ENCODE peak calls at places on chromosomes 3 and 15, in ten cellular contexts. D is left ventricle myocardium inferior, Q is progenitor cell of endocrine pancreas, O is omental fat pad, R is endothelial cell, I is GM12865, K is Peyer's patch, M is psoas muscle, C is astrocyte of the spinal cord, W is PC-3. A is an unnamed sample.

GRCh38 chr15:24848050-24848449 is 106.7 kb upstream of the SNRPN start:
- DNase-seq in Q (peak), C (peak), I (no peak), W (peak), R (peak), M (peak), O (no peak), K (no peak), D (peak), A (no peak)

GRCh38 chr3:10982782-10983181 is 9.8 kb upstream of the SLC6A1 start:
- DNase-seq in I (no peak), R (no peak), Q (no peak), W (peak), O (no peak), M (no peak), C (no peak), D (no peak), K (no peak), A (no peak)

GRCh38 chr3:197686899-197687298 is 49.8 kb downstream of the RUBCN start:
- DNase-seq in D (no peak), C (no peak), M (no peak), I (no peak), K (no peak), Q (no peak), W (no peak), O (no peak), R (no peak), A (no peak)

GRCh38 chr3:2838533-2839157 is 271.5 kb downstream of the IL5RA start:
- DNase-seq in K (no peak), Q (no peak), C (no peak), O (no peak), D (no peak), R (no peak), W (no peak), I (no peak), M (no peak), A (no peak)

GRCh38 chr15:67945951-67946700 is 106.3 kb upstream of the RNU6-1 start:
- DNase-seq in D (no peak), R (peak), M (no peak), O (no peak), C (peak), K (no peak), Q (no peak), I (peak), W (peak), A (no peak)

GRCh38 chr3:108804437-108804836 is 18.1 kb upstream of the TRAT1 start:
- DNase-seq in W (peak), Q (no peak), R (no peak), O (no peak), D (no peak), C (no peak), I (no peak), K (no peak), M (no peak), A (no peak)

GRCh38 chr15:89243046-89243690 is 611 bp upstream of the FANCI start:
- DNase-seq in O (peak), I (no peak), C (no peak), K (no peak), W (no peak), R (no peak), D (no peak), Q (no peak), M (no peak), A (no peak)

GRCh38 chr3:57434041-57434440 is 110.1 kb downstream of the DNAH12 start:
- DNase-seq in O (no peak), C (peak), I (peak), Q (no peak), M (no peak), W (peak), D (no peak), R (no peak), K (no peak), A (no peak)

GRCh38 chr3:37937156-37937555 is 53.4 kb upstream of the VILL start:
- DNase-seq in W (no peak), R (no peak), O (no peak), D (no peak), Q (no peak), M (no peak), K (no peak), I (no peak), C (no peak), A (no peak)

GRCh38 chr15:65058394-65059368 is 9.1 kb downstream of the RASL12 start:
- DNase-seq in D (no peak), O (no peak), K (no peak), I (no peak), M (no peak), R (no peak), C (no peak), W (no peak), Q (no peak), A (no peak)

GRCh38 chr3:97487587-97487986 is 277.0 kb upstream of the ARL6 start:
- DNase-seq in D (no peak), O (no peak), K (no peak), W (no peak), Q (no peak), M (no peak), I (no peak), C (no peak), R (no peak), A (no peak)

GRCh38 chr3:51283421-51283820 is 101.7 kb upstream of the MANF start:
- DNase-seq in W (no peak), M (no peak), D (no peak), Q (no peak), R (no peak), O (no peak), I (no peak), C (peak), K (no peak), A (no peak)

GRCh38 chr3:81742581-81742980 is 18.9 kb downstream of the GBE1 start:
- DNase-seq in O (no peak), W (no peak), Q (no peak), K (no peak), C (no peak), D (no peak), M (no peak), R (no peak), I (no peak), A (no peak)

GRCh38 chr3:114706591-114707224 is 412.9 kb downstream of the TIGIT start:
- DNase-seq in D (no peak), W (peak), C (peak), I (peak), R (no peak), M (no peak), O (no peak), K (no peak), Q (no peak), A (peak)

GRCh38 chr15:100733088-100733487 is 130.7 kb downstream of the ASB7 start:
- DNase-seq in D (no peak), R (no peak), M (peak), K (no peak), W (peak), C (peak), I (no peak), Q (no peak), O (no peak), A (no peak)

GRCh38 chr3:182989566-182989965 is 9.2 kb upstream of the DCUN1D1 start:
- DNase-seq in R (no peak), C (no peak), O (no peak), Q (no peak), D (no peak), I (no peak), M (no peak), W (peak), K (no peak), A (no peak)

GRCh38 chr3:187181454-187182170 is 15.7 kb upstream of the RTP1 start:
- DNase-seq in R (no peak), O (no peak), W (peak), I (no peak), M (no peak), K (no peak), Q (no peak), C (no peak), D (no peak), A (no peak)

GRCh38 chr15:93146196-93146595 is 57.2 kb upstream of the RGMA start:
- DNase-seq in K (no peak), D (no peak), M (no peak), W (no peak), I (no peak), R (no peak), O (no peak), C (no peak), Q (no peak), A (no peak)

GRCh38 chr3:190697901-190698300 is 164.6 kb downstream of the GMNC start:
- DNase-seq in W (peak), O (no peak), I (no peak), D (no peak), Q (no peak), R (no peak), M (no peak), K (no peak), C (peak), A (no peak)

GRCh38 chr3:10292505-10293419 is at the start of gene GHRL:
- DNase-seq in W (no peak), O (no peak), D (no peak), R (no peak), I (peak), M (no peak), Q (no peak), K (no peak), C (no peak), A (peak)

GRCh38 chr3:14265246-14265962 is 86.8 kb downstream of the LSM3 start:
- DNase-seq in C (peak), R (no peak), I (peak), K (peak), Q (no peak), W (peak), M (no peak), O (no peak), D (no peak), A (no peak)

GRCh38 chr3:39638286-39638685 is 170.8 kb downstream of the MOBP start:
- DNase-seq in D (no peak), Q (no peak), I (no peak), O (no peak), W (no peak), C (no peak), R (no peak), M (no peak), K (no peak), A (no peak)

GRCh38 chr15:70474682-70475438 is 288.5 kb downstream of the UACA start:
- DNase-seq in O (peak), I (no peak), Q (no peak), R (no peak), M (peak), D (peak), W (peak), C (peak), K (peak), A (no peak)

GRCh38 chr15:62545392-62546227 is 380.5 kb upstream of the C2CD4B start:
- DNase-seq in O (no peak), W (peak), I (no peak), Q (no peak), M (peak), C (peak), R (no peak), D (no peak), K (no peak), A (no peak)

GRCh38 chr3:16841906-16842709 is 42.6 kb upstream of the PLCL2 start:
- DNase-seq in D (peak), M (peak), R (no peak), O (no peak), I (peak), K (peak), W (no peak), Q (no peak), C (no peak), A (peak)

GRCh38 chr3:44342191-44342790 is 3.7 kb downstream of the TCAIM start:
- DNase-seq in D (no peak), R (no peak), I (no peak), M (no peak), Q (no peak), K (no peak), C (peak), W (no peak), O (no peak), A (no peak)

GRCh38 chr15:70033529-70034140 is 64.1 kb downstream of the TLE3 start:
- DNase-seq in M (no peak), R (no peak), C (no peak), D (no peak), O (no peak), Q (no peak), W (no peak), I (no peak), K (peak), A (no peak)

GRCh38 chr3:64031540-64032533 is 8.5 kb upstream of the PSMD6 start:
- DNase-seq in M (no peak), K (no peak), D (no peak), Q (no peak), W (no peak), R (no peak), C (no peak), O (no peak), I (no peak), A (no peak)

GRCh38 chr15:93298901-93299300 is 209.9 kb upstream of the RGMA start:
- DNase-seq in M (peak), R (no peak), Q (no peak), W (no peak), I (no peak), C (no peak), D (no peak), K (peak), O (no peak), A (no peak)

GRCh38 chr3:46711305-46711704 is 6.4 kb downstream of the PRSS50 start:
- DNase-seq in W (no peak), I (no peak), C (no peak), O (no peak), M (no peak), R (no peak), Q (no peak), K (no peak), D (no peak), A (no peak)

GRCh38 chr3:27960133-27960532 is 238.0 kb upstream of the EOMES start:
- DNase-seq in I (no peak), K (no peak), C (peak), W (peak), R (no peak), D (no peak), Q (no peak), O (no peak), M (no peak), A (no peak)

GRCh38 chr3:52200981-52201679 is 3.2 kb downstream of the ALAS1 start:
- DNase-seq in K (no peak), I (no peak), C (no peak), Q (no peak), R (no peak), D (no peak), M (no peak), W (no peak), O (no peak), A (no peak)

GRCh38 chr3:193559100-193559499 is 4.4 kb upstream of the ATP13A4 start:
- DNase-seq in W (no peak), Q (no peak), M (no peak), O (no peak), C (no peak), R (no peak), I (no peak), D (no peak), K (no peak), A (no peak)

GRCh38 chr3:9224490-9224889 is 25.0 kb downstream of the SRGAP3 start:
- DNase-seq in Q (no peak), M (no peak), C (no peak), K (no peak), R (no peak), O (no peak), W (peak), I (peak), D (no peak), A (peak)

GRCh38 chr3:57805674-57806073 is 49.6 kb downstream of the SLMAP start:
- DNase-seq in R (no peak), M (no peak), K (no peak), I (no peak), D (no peak), Q (no peak), W (peak), O (no peak), C (peak), A (no peak)

DNA sequence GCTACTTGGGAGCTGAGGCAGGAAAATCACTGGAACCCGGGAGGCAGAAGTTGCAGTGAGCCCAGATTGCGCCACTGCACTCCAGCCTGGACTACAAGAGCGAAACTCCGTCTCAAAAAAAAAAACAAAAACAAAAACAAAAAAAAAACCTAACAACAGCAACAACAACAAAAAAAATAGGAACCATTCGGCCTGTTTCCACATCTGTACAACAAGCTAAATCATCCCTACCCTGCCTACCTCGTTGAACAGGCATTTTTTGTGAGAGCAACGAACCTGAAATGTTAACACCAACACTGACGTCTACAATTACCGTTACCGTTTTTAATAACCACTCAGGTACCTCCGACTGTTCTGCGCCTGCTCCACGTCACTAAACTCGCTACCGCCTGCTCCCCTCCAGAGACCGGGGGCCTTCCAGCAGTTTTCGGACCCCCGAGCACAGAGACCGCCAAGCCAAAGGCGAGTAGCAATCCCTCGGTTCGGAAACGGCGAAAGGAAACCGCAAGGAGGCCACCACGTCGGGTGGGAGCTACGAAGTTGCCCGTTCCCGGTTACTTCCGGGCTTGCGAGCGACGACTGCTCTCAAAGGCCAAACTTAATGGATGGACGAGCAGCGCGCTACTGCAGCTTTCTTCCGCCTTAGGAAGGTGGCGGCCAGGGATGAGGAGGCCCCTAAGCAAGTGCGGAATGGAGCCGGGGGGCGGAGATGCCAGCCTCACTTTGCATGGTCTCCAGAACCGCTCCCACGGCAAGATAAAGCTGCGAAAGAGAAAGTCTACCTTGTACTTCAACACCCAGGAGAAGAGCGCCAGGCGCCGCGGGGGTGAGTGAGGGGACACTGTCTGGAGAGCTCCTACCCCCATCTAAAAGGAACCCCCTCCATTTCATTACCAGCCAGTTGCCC is at the start of the genes PIGB and PIGBOS1:
- DNase-seq in O (peak), Q (peak), K (peak), I (peak), W (peak), C (peak), M (peak), R (peak), D (peak), A (peak)
- TF ChIP-seq CTCF in O (no peak), Q (peak), K (peak), I (no peak), W (no peak), C (no peak), M (peak), R (no peak), D (peak), A (no peak)

GRCh38 chr15:26869628-26870027 is 2.8 kb downstream of the GABRA5 start:
- DNase-seq in K (no peak), C (no peak), W (no peak), I (no peak), M (no peak), D (no peak), Q (no peak), O (no peak), R (no peak), A (no peak)

GRCh38 chr15:26868029-26868685 is 1.3 kb downstream of the GABRA5 start:
- DNase-seq in O (no peak), C (no peak), I (no peak), Q (no peak), M (no peak), K (no peak), D (no peak), W (no peak), R (no peak), A (no peak)

GRCh38 chr15:26864664-26865191 is 2.1 kb upstream of the GABRA5 start:
- DNase-seq in M (no peak), D (no peak), O (no peak), W (peak), C (peak), R (peak), I (no peak), K (no peak), Q (no peak), A (no peak)

GRCh38 chr15:26866298-26867198 is at the start of gene GABRA5:
- DNase-seq in K (no peak), D (no peak), Q (peak), R (peak), I (no peak), O (no peak), C (peak), M (no peak), W (peak), A (no peak)

GRCh38 chr15:26867199-26868007 is 541 bp downstream of the GABRA5 start:
- DNase-seq in D (no peak), Q (peak), O (no peak), C (peak), W (no peak), M (no peak), K (no peak), R (peak), I (no peak), A (no peak)
- TF ChIP-seq CTCF in D (no peak), Q (no peak), O (no peak), C (no peak), W (no peak), M (no peak), K (no peak), R (no peak), I (no peak), A (no peak)

DNA sequence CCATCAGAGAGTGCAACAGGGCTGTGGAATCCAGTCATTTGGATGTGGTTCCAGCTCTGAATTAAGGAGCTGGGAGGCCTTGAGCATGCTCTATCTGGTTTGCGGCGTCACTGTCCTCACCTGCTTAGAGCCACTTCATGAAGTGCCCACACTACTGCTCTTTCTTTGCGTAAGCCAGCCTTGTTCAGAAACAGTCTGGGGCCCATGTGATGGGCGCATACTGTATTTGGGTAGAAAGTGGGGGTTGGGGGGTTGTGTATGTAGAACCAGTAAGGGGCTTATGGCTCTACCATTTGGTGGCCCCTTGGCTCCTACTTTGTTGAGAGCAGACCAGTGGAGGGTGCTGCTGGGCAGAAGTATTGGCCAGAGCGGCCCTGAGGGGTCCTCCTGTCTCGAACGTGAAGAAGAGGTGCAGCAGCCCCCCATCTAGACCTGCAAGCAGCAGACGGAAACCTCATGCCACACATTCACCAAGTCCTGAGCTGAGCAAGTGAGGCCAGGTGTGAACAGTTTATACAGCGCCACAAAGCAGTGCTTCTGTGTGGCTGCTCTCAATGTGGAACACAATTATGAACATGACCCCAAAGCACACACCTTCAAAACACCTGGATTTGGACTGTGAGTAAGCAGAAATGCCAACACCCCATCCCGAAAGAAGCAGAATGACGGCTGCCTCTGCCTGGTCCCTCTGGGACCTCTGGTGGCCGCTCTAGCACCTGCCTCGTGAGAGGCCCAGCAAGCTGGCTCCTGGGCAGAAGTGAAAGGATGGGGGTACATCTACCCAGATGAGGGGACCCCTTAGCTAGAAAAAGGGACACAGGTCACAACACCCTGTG is 26.6 kb downstream of the SRPRB start:
- DNase-seq in Q (no peak), M (no peak), O (no peak), I (peak), C (no peak), K (no peak), W (no peak), R (no peak), D (no peak), A (no peak)
- TF ChIP-seq CTCF in Q (peak), M (no peak), O (no peak), I (peak), C (no peak), K (no peak), W (peak), R (no peak), D (peak), A (no peak)

GRCh38 chr3:140922634-140923033 is 19.0 kb upstream of the SLC25A36 start:
- DNase-seq in K (no peak), I (peak), C (peak), Q (no peak), O (no peak), M (no peak), D (no peak), R (no peak), W (peak), A (peak)
- TF ChIP-seq CTCF in K (peak), I (peak), C (peak), Q (peak), O (no peak), M (peak), D (peak), R (no peak), W (peak), A (peak)

GRCh38 chr3:76724075-76724474 is 315.8 kb upstream of the ROBO2 start:
- DNase-seq in I (no peak), M (no peak), Q (no peak), K (no peak), R (no peak), D (no peak), O (no peak), C (no peak), W (no peak), A (no peak)
- TF ChIP-seq CTCF in I (no peak), M (no peak), Q (peak), K (no peak), R (no peak), D (no peak), O (no peak), C (no peak), W (no peak), A (no peak)

DNA sequence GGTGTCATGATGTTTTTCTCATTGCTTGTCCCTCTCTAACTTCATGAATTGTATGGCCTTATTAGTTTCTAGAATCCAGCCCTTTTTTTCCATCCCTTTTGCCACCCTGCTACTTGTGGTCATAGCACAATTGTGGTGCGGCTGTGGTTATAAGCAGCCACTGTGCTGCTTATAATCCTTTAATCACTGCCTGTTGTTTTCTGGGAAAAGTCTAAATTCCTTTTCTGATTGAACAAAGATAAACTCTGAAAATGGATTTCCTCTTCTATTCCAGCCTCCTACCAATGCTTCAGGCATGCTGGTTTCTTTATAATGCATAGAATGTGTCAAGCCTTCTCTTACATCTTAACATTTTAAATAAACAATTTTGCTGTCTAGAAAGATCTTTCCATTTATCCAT is 319.5 kb downstream of the C3orf38 start:
- DNase-seq in D (no peak), M (no peak), O (no peak), C (no peak), Q (no peak), I (no peak), R (no peak), K (no peak), W (no peak), A (no peak)
- TF ChIP-seq CTCF in D (no peak), M (no peak), O (no peak), C (no peak), Q (no peak), I (no peak), R (no peak), K (no peak), W (no peak), A (no peak)